ENCODE peak calls at places on chromosomes 7 and 10, in nine cellular contexts. Y is left lung, D is BE2C, C is ovary, G is heart right ventricle, L is hepatocyte, P is transverse colon, K is endodermal cell, F is body of pancreas. X is an unnamed sample.

GRCh38 chr7:55308186-55308929 is 56.8 kb upstream of the LANCL2 start:
- DNase-seq in Y (no peak), D (no peak), C (no peak), G (peak; percentile 20), L (peak; percentile 31), P (no peak), K (no peak), F (no peak), X (no peak)

GRCh38 chr10:97057836-97058235 is 127.9 kb downstream of the SLIT1 start:
- DNase-seq in Y (peak; percentile 28), D (no peak), C (no peak), G (no peak), L (no peak), P (no peak), K (no peak), F (no peak), X (no peak)

GRCh38 chr7:30091431-30092386 is 43.1 kb upstream of the MTURN start:
- DNase-seq in Y (no peak), D (no peak), C (no peak), G (no peak), L (no peak), P (no peak), K (no peak), F (no peak), X (no peak)

GRCh38 chr7:84058311-84059076 is 136.1 kb downstream of the SEMA3A start:
- DNase-seq in Y (no peak), D (no peak), C (no peak), G (no peak), L (no peak), P (no peak), K (no peak), F (no peak), X (no peak)

GRCh38 chr7:98284335-98285036 is 3.0 kb downstream of the BRI3 start:
- DNase-seq in Y (peak; percentile 96), D (peak; percentile 30), C (peak; percentile 48), G (peak; percentile 81), L (peak; percentile 62), P (peak; percentile 92), K (peak; percentile 66), F (peak; percentile 90), X (peak; percentile 82)

GRCh38 chr7:156140896-156141295 is 328.6 kb upstream of the SHH start:
- DNase-seq in Y (no peak), D (no peak), C (no peak), G (no peak), L (no peak), P (no peak), K (peak; percentile 28), F (no peak), X (no peak)

GRCh38 chr10:30359373-30360206 is 10.5 kb upstream of the MTPAP start:
- DNase-seq in Y (peak; percentile 78), D (peak; percentile 76), C (no peak), G (peak; percentile 34), L (peak; percentile 73), P (peak; percentile 78), K (peak; percentile 96), F (peak; percentile 84), X (peak; percentile 41)

GRCh38 chr7:35365523-35365922 is 111.6 kb upstream of the TBX20 start:
- DNase-seq in Y (no peak), D (no peak), C (no peak), G (no peak), L (no peak), P (no peak), K (no peak), F (no peak), X (no peak)

GRCh38 chr7:54960517-54960916 is 58.3 kb upstream of the EGFR start:
- DNase-seq in Y (no peak), D (no peak), C (no peak), G (no peak), L (no peak), P (no peak), K (no peak), F (no peak), X (no peak)

GRCh38 chr10:9010093-9010492 is 955.6 kb downstream of the GATA3 start:
- DNase-seq in Y (no peak), D (no peak), C (no peak), G (no peak), L (no peak), P (no peak), K (peak; percentile 56), F (no peak), X (no peak)

GRCh38 chr10:9010931-9011670 is 956.6 kb downstream of the GATA3 start:
- DNase-seq in Y (no peak), D (no peak), C (no peak), G (no peak), L (no peak), P (no peak), K (no peak), F (no peak), X (no peak)

GRCh38 chr10:9004736-9005135 is 950.2 kb downstream of the GATA3 start:
- DNase-seq in Y (no peak), D (no peak), C (no peak), G (no peak), L (no peak), P (no peak), K (no peak), F (no peak), X (no peak)

GRCh38 chr10:9012312-9012711 is 957.8 kb downstream of the GATA3 start:
- DNase-seq in Y (no peak), D (no peak), C (no peak), G (no peak), L (no peak), P (no peak), K (no peak), F (no peak), X (no peak)

DNA sequence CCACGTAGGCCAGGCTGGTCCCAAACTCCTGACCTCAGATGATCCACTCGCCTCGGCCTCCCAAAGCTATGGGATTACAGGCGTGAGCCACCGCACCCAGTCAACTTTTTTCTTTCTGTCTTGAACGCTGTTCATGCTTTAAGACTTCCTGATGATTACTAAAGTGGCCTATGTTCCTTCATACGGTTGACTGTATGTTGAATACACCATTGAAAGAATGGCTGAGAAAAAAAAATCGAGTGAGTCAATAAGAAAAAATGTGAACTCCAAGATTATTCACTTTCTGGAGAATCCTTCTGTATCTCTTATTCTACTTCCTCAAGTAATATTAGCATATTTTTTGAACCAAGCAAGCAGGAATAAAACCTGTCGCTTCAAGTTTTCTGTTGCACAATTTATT is 955.0 kb downstream of the GATA3 start:
- DNase-seq in Y (no peak), D (no peak), C (no peak), G (no peak), L (no peak), P (no peak), K (no peak), F (no peak), X (no peak)
- H3K4me1 ChIP-seq in Y (no peaks in the 10 kb centered on the region), D (no peaks in the 10 kb centered on the region), C (no peaks in the 10 kb centered on the region), G (no peaks in the 10 kb centered on the region), L (no peaks in the 10 kb centered on the region), P (no peaks in the 10 kb centered on the region), K (no peaks in the 10 kb centered on the region), F (no peaks in the 10 kb centered on the region), X (no peaks in the 10 kb centered on the region)

DNA sequence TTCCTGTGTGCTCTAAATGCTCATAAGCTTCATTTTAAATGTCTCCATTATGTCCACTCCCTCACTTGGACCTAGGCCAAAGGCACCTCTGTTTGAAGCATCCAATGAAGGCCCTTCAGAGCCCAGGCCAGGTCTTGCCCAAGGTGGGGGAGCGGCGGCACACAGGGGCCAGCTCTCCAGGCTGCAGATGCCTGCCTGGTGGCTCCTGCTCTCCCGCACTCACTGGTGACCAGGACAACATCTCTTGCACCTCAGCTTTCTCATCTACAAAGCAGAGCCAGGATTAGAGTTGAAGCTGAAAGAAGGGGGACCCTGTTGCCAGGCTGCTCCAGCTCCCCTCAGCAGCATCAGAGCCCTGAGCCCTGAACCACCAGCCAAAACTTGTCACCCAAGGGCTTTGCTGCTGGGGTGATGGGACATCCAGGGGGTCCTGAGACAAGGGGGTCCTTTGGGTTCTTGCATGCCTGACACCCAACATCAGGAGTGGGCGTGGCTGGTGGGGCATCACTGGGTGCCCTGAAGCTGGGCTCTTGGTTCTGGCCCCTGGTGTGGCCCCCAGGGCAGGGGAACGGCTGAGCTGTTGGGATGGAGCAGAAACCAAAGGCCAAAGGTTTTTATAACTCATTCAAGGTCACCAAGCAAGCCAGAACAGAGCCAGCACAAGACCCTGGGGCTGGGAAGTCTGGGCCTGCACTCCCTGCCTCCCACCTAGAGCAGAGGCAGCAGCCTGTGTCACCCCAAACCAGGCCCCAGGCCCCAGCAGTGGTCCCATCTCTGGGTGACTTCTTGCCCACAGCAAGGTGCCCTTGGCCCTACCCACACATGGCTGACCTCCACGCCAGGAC is 1.2 kb downstream of the NACAD start:
- DNase-seq in Y (no peak), D (no peak), C (no peak), G (no peak), L (no peak), P (no peak), K (no peak), F (no peak), X (no peak)
- H3K4me3 ChIP-seq in Y (no peak overlapping the region), D (no peak overlapping the region), C (peak overlapping the region; percentile 51), G (no peak overlapping the region), L (no peak overlapping the region), P (no peak overlapping the region), K (peak overlapping the region; percentile 29), F (no peak overlapping the region), X (peak overlapping the region; percentile 78)

DNA sequence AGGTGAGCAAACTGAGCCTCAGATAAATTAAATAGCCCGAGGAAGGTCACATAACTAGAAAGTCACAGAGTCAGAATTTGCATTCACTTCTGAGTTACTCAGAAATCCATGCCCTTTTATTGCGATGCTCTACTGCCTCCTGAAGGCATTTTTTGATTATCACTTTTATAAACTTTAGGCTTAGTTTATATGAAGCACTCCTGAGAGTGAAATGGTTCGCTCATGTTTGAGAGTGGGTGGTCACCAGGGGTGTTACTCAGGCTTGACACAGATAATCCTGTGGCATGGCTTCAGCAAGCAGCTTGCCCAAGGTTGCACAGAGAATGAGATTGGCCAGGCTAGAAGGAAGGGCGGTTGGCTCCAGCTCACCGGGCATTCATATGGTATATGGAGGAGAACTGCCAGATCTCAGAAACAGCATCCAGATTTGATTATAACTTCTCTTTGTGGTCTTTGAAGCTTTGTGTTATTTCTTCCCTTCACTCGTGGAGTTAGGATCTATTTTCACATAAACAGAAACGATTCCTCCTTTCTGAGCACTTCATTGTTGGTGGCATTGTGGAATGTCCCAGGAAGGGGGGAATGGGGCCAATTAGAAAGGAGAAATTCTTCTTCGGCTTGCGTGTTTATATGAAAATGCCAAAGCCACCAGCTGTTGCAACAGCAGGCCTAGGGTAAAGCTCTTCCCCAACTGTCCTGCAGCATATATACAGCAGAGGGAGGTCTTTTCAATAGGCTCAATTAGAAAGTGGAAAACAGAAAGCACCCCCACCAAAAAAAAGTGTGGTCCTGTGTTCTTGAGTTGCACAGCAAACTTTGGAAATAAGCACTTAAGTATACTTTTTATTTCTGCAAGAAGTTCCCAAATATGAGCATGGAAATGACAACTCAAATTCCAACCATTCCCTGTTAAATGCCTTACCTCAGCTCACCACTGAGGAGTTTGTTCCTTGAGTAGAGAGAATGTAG is 628.8 kb downstream of the SUGCT start:
- DNase-seq in Y (no peak), D (no peak), C (no peak), G (no peak), L (no peak), P (no peak), K (no peak), F (no peak), X (no peak)
- TF ChIP-seq CTCF in Y (no peak), D (peak; percentile 22), C (no peak), G (peak; percentile 26), L (peak; percentile 36), P (no peak), K (peak; percentile 57), F (no peak), X (no peak)

DNA sequence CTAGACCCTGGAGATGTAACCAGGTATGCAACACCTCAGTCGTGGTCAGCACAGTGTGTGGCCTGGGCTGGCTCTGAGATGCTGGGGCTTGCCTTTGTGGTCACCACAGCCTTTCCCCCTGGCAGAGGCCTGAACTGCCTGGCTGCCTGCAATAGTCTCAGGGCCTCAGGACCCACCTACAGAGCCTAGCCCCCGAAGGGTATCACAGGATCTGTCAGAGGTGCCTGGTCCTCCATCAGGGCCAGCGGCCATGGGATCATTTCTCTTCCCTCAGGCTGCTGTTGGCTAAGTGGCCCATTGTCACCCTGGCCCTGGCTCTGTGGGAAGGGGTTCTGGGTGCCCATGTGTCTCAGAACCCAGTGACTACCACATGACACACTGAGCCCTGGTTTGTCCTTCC is 141.6 kb downstream of the CYP26A1 start:
- DNase-seq in Y (no peak), D (no peak), C (no peak), G (no peak), L (no peak), P (no peak), K (no peak), F (no peak), X (no peak)
- H3K4me1 ChIP-seq in Y (no peaks in the 10 kb centered on the region), D (no peaks in the 10 kb centered on the region), C (no peaks in the 10 kb centered on the region), G (no peaks in the 10 kb centered on the region), L (no peaks in the 10 kb centered on the region), P (no peaks in the 10 kb centered on the region), K (no peaks in the 10 kb centered on the region), F (no peaks in the 10 kb centered on the region), X (no peaks in the 10 kb centered on the region)